ENCODE peak calls at places on chromosomes 16 and 17, in six cellular contexts. G, I, P, N, C and E are unnamed samples. For H3K4me1 and H3K27me3, the result is how much of the 10 kb centered on the place peaks cover.

GRCh38 chr16:2970563-2970962 is 1.4 kb downstream of the PAQR4 start:
- DNase-seq in G (no peak), I (no peak), P (peak), N (no peak), C (no peak), E (no peak)

GRCh38 chr17:21460358-21460757 is 84.2 kb downstream of the KCNJ12 start:
- DNase-seq in G (no peak), I (no peak), P (no peak), N (no peak), C (no peak), E (no peak)

GRCh38 chr16:89369266-89369895 is 121.0 kb downstream of the ANKRD11 start:
- DNase-seq in G (peak), I (no peak), P (no peak), N (no peak), C (no peak), E (no peak)

GRCh38 chr16:19175492-19176262 is 7.6 kb downstream of the SYT17 start:
- DNase-seq in G (no peak), I (no peak), P (no peak), N (no peak), C (no peak), E (no peak)

GRCh38 chr16:30757316-30757715 is 4.5 kb downstream of the CFAP119 start:
- DNase-seq in G (peak), I (no peak), P (no peak), N (no peak), C (no peak), E (no peak)

GRCh38 chr17:27206447-27206846 is 87.5 kb upstream of the WSB1 start:
- DNase-seq in G (no peak), I (no peak), P (no peak), N (peak), C (no peak), E (no peak)

GRCh38 chr17:19239544-19239943 is 2.4 kb downstream of the EPN2 start:
- DNase-seq in G (peak), I (no peak), P (no peak), N (no peak), C (no peak), E (no peak)

GRCh38 chr16:88315543-88316105 is 67.1 kb upstream of the ZNF469 start:
- DNase-seq in G (no peak), I (peak), P (no peak), N (no peak), C (no peak), E (no peak)

GRCh38 chr16:85168732-85169256 is 56.5 kb upstream of the CIBAR2 start:
- DNase-seq in G (no peak), I (peak), P (no peak), N (peak), C (peak), E (peak)

GRCh38 chr17:80786470-80786869 is 205.2 kb upstream of the CHMP6 start:
- DNase-seq in G (no peak), I (peak), P (no peak), N (no peak), C (no peak), E (no peak)

GRCh38 chr17:17837966-17838962 is 1.5 kb upstream of the SREBF1 start:
- DNase-seq in G (peak), I (peak), P (peak), N (peak), C (peak), E (peak)

GRCh38 chr16:86252596-86252995 is 257.7 kb upstream of the FOXF1 start:
- DNase-seq in G (no peak), I (no peak), P (no peak), N (peak), C (no peak), E (no peak)

GRCh38 chr17:10226930-10227695 is 28.7 kb upstream of the GAS7 start:
- DNase-seq in G (peak), I (peak), P (peak), N (peak), C (peak), E (peak)

GRCh38 chr16:3173892-3174617 is 13.9 kb upstream of the OR1F1 start:
- DNase-seq in G (no peak), I (no peak), P (no peak), N (peak), C (no peak), E (peak)

GRCh38 chr16:15642557-15643452 is at the start of gene MARF1:
- DNase-seq in G (peak), I (peak), P (peak), N (peak), C (peak), E (peak)

DNA sequence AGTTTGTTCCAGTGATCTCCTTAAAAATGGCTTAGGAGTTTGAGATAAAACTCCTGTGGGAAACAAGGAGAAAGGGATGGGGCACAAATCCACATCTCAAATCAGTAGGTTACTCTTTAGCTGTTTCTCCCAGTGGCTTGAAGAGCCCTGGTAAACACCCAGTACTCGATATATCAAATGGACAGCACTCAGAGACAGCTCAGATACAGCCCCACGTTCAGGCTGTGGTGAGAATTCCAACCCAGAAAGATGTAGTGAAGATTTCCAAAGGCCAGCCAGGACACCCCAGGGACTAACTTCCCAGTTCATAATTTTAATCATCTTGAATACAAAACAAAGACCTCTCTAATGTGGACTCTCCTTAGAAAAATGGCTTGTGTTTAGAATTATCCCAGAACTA is 6.4 kb upstream of the VEZF1 start:
- DNase-seq in G (no peak), I (no peak), P (no peak), N (no peak), C (no peak), E (no peak)
- H3K4me1 ChIP-seq in G (under half), I (half or more), P (under half), N (under half), C (under half), E (under half)

GRCh38 chr16:12669908-12670307 is 133.8 kb downstream of the CPPED1 start:
- DNase-seq in G (no peak), I (no peak), P (no peak), N (no peak), C (no peak), E (no peak)
- H3K27me3 ChIP-seq in G (under half), I (under half), P (under half), N (under half), C (under half), E (under half)

DNA sequence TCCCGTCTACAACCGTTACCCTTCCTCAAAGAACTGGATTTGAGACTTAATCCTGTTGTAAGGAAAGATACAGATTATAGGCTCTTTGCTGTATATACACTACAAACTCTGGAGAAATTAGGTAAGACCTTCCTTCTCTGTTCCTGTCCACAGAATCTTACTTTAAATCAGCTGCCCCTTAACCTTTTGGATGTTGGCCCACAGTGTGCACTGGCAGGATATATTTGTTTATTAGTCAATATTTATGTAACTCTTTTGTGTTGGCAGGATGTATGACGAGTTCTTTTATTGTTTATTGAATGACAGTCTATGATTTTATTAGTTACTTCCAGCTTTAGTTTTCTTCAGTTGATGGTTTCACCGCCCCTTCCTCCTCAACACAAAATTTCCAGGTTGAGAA is 19.7 kb downstream of the LRRC36 start:
- DNase-seq in G (no peak), I (no peak), P (no peak), N (no peak), C (no peak), E (no peak)
- H3K27ac ChIP-seq in G (peak), I (no peak), P (no peak), N (no peak), C (no peak), E (no peak)

GRCh38 chr16:608019-608418 is 18.2 kb downstream of the RAB40C start:
- DNase-seq in G (no peak), I (no peak), P (no peak), N (no peak), C (no peak), E (no peak)

GRCh38 chr16:610513-611381 is 20.0 kb upstream of the WFIKKN1 start:
- DNase-seq in G (peak), I (peak), P (peak), N (peak), C (peak), E (peak)

GRCh38 chr16:606656-607307 is 16.9 kb downstream of the RAB40C start:
- DNase-seq in G (no peak), I (no peak), P (no peak), N (no peak), C (no peak), E (no peak)

GRCh38 chr16:609984-610383 is 20.1 kb downstream of the RAB40C start:
- DNase-seq in G (no peak), I (no peak), P (no peak), N (no peak), C (no peak), E (no peak)

DNA sequence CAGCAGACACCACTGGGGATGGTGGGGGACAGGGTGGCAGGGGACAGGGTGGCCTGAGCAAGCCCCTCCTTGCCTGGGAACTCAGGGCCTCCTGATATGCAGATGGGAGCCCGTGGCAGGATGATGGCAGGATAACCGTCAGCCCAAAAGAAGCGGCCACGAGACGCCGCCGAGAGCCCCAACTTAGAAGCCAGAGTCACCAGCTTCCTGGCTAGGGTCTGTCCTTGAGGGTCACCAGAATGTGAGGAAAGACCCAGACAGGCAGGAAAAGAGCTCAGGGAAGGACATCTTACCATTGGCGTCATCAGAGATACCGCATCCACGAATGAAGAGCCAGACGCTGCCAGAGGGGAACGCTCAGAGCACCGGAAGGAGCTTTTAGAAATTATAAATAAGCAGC is 19.4 kb downstream of the RAB40C start:
- DNase-seq in G (no peak), I (no peak), P (no peak), N (no peak), C (no peak), E (no peak)
- H3K4me1 ChIP-seq in G (under half), I (under half), P (under half), N (under half), C (under half), E (under half)

GRCh38 chr17:48620497-48621139 is 5.5 kb upstream of the HOXB8 start:
- DNase-seq in G (no peak), I (no peak), P (no peak), N (no peak), C (no peak), E (no peak)
- H3K27me3 ChIP-seq in G (half or more), I (half or more), P (under half), N (half or more), C (half or more), E (under half)

DNA sequence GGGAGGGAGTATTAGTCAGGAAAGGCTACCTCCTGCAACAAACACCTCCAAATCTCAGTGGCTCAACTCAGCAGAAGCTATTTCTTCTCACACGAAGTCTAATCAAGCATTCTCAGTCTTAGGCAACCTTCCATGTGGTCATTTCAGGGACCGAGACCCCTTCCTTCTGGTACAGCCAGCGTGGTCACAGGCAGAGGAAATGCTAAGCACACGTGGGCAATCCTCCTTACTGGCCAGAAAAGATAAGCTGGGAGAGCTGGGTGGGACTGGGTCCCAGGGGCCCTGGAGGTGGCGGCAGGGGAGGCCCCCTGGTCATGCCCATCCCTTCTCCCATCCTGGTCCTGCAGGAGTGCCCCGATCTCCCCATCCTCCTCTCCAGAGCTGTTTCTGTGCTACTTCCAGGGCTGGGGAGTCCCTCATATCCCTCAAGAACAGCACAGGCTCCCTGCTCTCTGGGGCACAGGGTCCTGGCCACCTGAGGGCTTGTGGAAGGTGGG is 5.7 kb upstream of the CX3CL1 start:
- DNase-seq in G (no peak), I (no peak), P (no peak), N (no peak), C (no peak), E (no peak)
- H3K27ac ChIP-seq in G (no peak), I (no peak), P (peak), N (no peak), C (peak), E (no peak)

DNA sequence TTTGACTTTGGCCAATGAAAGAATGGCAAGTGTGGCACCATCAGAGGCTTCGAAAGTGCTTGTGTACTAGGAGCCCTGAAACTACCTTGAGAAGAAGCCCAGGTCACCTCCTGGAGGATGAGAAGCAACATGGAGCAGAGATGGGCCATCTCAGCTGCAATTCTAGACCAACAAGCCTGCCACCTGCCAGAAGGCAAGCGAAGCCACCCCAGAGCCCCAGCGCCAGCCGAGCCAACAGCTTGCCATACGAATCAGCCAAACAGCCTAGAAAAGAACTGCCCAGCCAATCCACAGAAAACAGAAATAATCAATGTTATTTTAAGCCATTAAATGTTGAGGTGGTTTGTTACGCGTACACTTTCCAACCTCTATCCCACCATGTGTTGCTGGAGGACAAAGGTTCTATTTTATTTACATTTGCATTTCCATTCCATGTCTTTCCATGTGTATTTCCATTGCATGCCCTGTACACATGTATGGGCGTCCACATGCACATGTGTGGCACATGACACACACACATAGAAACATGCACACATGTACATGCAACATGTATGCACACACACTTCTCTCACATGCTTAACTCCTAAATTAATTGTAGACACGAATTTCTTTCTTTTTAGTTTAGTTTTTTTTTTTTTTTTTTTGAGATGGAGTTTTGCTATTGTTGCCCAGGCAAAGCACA is 144.3 kb upstream of the TNRC6C start:
- DNase-seq in G (no peak), I (no peak), P (no peak), N (no peak), C (no peak), E (no peak)
- H3K4me1 ChIP-seq in G (under half), I (under half), P (under half), N (under half), C (under half), E (under half)